ENCODE peak calls at places on chromosomes 5 and 9, in six cellular contexts. R is stimulated activated CD8-positive, alpha-beta memory T cell treated with anti-CD3 and anti-CD28 coated beads, Interleukin-15, amount 100 ng/mL, for 24 hours; L is HEK293T; U is left lobe of liver; K is RCC 7860; J is NCI-H2081. A is an unnamed sample.

GRCh38 chr9:114284316-114285060 is 38.4 kb upstream of the ORM1 start:
- DNase-seq in K (no peak), J (no peak), R (no peak), U (peak), L (no peak), A (no peak)

GRCh38 chr9:89366711-89367110 is 48.4 kb downstream of the SECISBP2 start:
- DNase-seq in U (no peak), R (no peak), K (no peak), L (no peak), J (no peak), A (no peak)

GRCh38 chr9:96618209-96619108 is 1.2 kb downstream of the CDC14B start:
- DNase-seq in J (peak), K (peak), R (no peak), U (peak), L (peak), A (no peak)

GRCh38 chr9:15697459-15697858 is 144.6 kb downstream of the CCDC171 start:
- DNase-seq in R (no peak), U (no peak), L (no peak), J (no peak), K (peak), A (no peak)

GRCh38 chr9:112377087-112377486 is 2.8 kb upstream of the HSDL2 start:
- DNase-seq in L (no peak), U (no peak), R (no peak), J (no peak), K (no peak), A (no peak)

GRCh38 chr5:177430146-177430951 is 3.9 kb downstream of the GRK6 start:
- DNase-seq in L (no peak), U (no peak), K (no peak), R (no peak), J (no peak), A (no peak)

GRCh38 chr9:108040783-108041182 is 551.2 kb upstream of the KLF4 start:
- DNase-seq in R (no peak), L (no peak), J (no peak), U (no peak), K (peak), A (peak)

GRCh38 chr5:146533882-146534281 is 17.9 kb upstream of the GPR151 start:
- DNase-seq in U (no peak), J (no peak), L (no peak), R (no peak), K (no peak), A (no peak)

GRCh38 chr9:131252120-131252519 is 24.2 kb downstream of the FAM78A start:
- DNase-seq in L (no peak), U (no peak), R (no peak), J (no peak), K (no peak), A (no peak)

GRCh38 chr5:180281706-180282105 is 10.2 kb downstream of the MAPK9 start:
- DNase-seq in R (no peak), K (no peak), U (no peak), L (no peak), J (peak), A (no peak)

GRCh38 chr5:147483197-147483790 is 26.6 kb downstream of the DPYSL3 start:
- DNase-seq in K (peak), U (no peak), L (no peak), R (no peak), J (peak), A (no peak)

GRCh38 chr5:95959964-95960801 is 1.5 kb downstream of the ELL2 start:
- DNase-seq in L (no peak), R (no peak), K (no peak), J (no peak), U (no peak), A (no peak)

GRCh38 chr9:134961331-134962064 is 43.8 kb upstream of the FCN1 start:
- DNase-seq in R (no peak), L (no peak), U (peak), J (no peak), K (no peak), A (no peak)

GRCh38 chr9:21392270-21392669 is 7.1 kb upstream of the IFNA2 start:
- DNase-seq in K (peak), J (no peak), U (no peak), R (no peak), L (peak), A (no peak)

GRCh38 chr9:35395076-35395675 is 94.7 kb upstream of the RUSC2 start:
- DNase-seq in L (no peak), R (no peak), U (no peak), K (no peak), J (no peak), A (no peak)

GRCh38 chr5:161400583-161400982 is 145.9 kb downstream of the GABRB2 start:
- DNase-seq in U (no peak), K (no peak), J (peak), R (no peak), L (no peak), A (no peak)

A was measured in breast epithelium.